ENCODE peak calls at places on chromosomes 13 and 19, in five cellular contexts. W is heart right ventricle, O is neural crest cell, H is thoracic aorta, T is choroid plexus epithelial cell. J is an unnamed sample.

GRCh38 chr19:50258918-50259372 is 55.5 kb downstream of the MYH14 start:
- DNase-seq in W (no peak), O (peak), H (no peak), T (no peak), J (no peak)

GRCh38 chr13:87005511-87005910 is 665.7 kb upstream of the SLITRK5 start:
- DNase-seq in W (no peak), O (no peak), H (no peak), T (no peak), J (no peak)

GRCh38 chr13:105333416-105333815 is 1202.0 kb downstream of the EFNB2 start:
- DNase-seq in W (no peak), O (no peak), H (no peak), T (peak), J (no peak)

GRCh38 chr19:27966390-27966816 is 1246.5 kb downstream of the UQCRFS1 start:
- DNase-seq in W (no peak), O (no peak), H (no peak), T (peak), J (no peak)

GRCh38 chr19:12967907-12968306 is 1.5 kb upstream of the DAND5 start:
- DNase-seq in W (no peak), O (no peak), H (no peak), T (no peak), J (no peak)

GRCh38 chr19:51664131-51664530 is 17.5 kb upstream of the SIGLEC14 start:
- DNase-seq in W (no peak), O (no peak), H (no peak), T (no peak), J (no peak)

GRCh38 chr19:45322311-45322710 is 364 bp downstream of the CKM start:
- DNase-seq in W (no peak), O (no peak), H (no peak), T (no peak), J (no peak)

GRCh38 chr19:38168632-38169031 is 55.4 kb downstream of the DPF1 start:
- DNase-seq in W (no peak), O (no peak), H (no peak), T (no peak), J (no peak)

GRCh38 chr13:106178816-106179215 is 356.6 kb downstream of the EFNB2 start:
- DNase-seq in W (no peak), O (no peak), H (no peak), T (peak), J (no peak)

GRCh38 chr13:90717451-90717936 is 630.0 kb upstream of the MIR17HG start:
- DNase-seq in W (no peak), O (no peak), H (no peak), T (peak), J (no peak)

GRCh38 chr19:14325134-14325533 is 56.1 kb upstream of the ADGRE5 start:
- DNase-seq in W (no peak), O (no peak), H (no peak), T (no peak), J (no peak)

GRCh38 chr13:25977216-25977615 is 74.6 kb downstream of the SHISA2 start:
- DNase-seq in W (no peak), O (no peak), H (no peak), T (no peak), J (no peak)

GRCh38 chr13:51955281-51955771 is 55.9 kb downstream of the ATP7B start:
- DNase-seq in W (no peak), O (no peak), H (no peak), T (no peak), J (no peak)

GRCh38 chr13:99412856-99413255 is 88.4 kb upstream of the TM9SF2 start:
- DNase-seq in W (no peak), O (no peak), H (no peak), T (no peak), J (no peak)

DNA sequence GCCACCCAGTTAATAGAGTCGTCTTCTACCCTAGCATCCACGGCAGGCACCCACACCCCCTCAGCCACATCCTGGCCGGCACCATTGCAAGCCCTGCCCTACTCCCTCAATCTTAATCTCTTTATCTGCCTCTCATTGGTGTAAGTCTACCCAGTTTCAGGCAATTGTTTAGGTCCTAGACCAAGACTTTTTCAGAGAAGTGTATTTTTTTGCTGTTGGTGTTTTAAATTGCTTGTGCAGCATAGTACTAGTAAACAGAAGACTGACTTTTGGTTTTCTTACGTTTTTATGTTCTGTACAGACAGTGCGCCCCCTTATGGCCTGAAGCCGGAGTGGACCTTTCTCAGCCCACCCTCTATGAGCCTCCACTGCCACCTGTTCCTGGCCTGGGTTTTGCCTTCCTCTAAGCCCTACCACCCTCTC is 2.3 kb upstream of the LCP1 start:
- DNase-seq in W (peak), O (peak), H (no peak), T (peak), J (no peak)
- TF ChIP-seq CTCF in W (no peak), O (peak), H (peak), T (peak), J (peak)

GRCh38 chr13:44354322-44354721 is 19.3 kb upstream of the SERP2 start:
- DNase-seq in W (no peak), O (no peak), H (no peak), T (no peak), J (no peak)
- TF ChIP-seq CTCF in W (no peak), O (no peak), H (no peak), T (no peak), J (no peak)

DNA sequence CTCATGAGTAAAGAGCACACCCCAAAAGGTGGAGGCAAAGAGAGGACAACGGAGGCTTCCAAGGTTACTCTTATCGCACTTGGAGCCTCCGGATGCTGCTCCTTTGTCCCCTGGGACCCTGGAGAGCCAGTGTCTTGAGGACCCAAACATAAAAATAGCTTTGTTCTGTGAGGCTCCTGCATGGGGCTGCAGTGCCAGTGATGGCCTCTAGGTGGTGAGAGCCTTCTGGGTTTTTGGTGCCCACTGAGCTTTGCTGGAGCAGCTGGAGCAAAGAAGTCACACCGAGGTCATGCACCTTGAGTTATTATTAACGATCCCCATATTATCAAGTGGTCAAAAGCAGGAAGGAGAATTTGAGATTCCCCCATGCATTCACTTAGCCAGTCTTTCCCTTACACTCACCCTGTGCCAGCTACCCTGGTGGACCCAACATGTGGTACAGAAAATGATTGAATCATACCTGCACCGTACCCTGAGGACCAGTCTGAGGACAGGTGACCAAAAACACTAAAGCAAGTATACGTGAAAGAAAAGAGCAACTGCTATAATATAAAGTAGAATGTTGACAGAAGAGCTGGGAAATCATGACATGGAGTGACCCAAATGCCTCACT is 41.5 kb downstream of the ZNF682 start:
- DNase-seq in W (peak), O (peak), H (no peak), T (no peak), J (no peak)
- TF ChIP-seq CTCF in W (peak), O (peak), H (peak), T (peak), J (peak)

DNA sequence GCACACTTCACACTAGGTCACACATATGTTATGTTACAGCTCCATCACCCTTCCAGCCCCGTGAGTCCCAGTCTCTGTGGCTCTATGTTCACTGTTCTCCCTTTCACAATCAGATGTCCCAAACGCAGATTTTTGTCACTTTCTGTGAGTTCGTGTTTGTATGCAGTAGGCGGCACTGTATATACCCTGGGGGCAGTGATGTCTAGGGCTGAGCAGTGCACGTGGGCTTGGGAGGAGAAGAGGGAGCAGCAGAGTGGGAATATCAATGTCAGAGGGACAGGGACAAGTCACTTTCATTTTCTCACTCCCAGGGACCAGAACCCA is 22.0 kb downstream of the PSG1 start:
- DNase-seq in W (no peak), O (no peak), H (no peak), T (no peak), J (no peak)
- TF ChIP-seq CTCF in W (no peak), O (no peak), H (no peak), T (no peak), J (no peak)

GRCh38 chr13:34189946-34190345 is 372.0 kb downstream of the RFC3 start:
- DNase-seq in W (no peak), O (no peak), H (no peak), T (no peak), J (no peak)
- TF ChIP-seq CTCF in W (no peak), O (no peak), H (no peak), T (no peak), J (no peak)

GRCh38 chr13:42474954-42475353 is 99.0 kb upstream of the TNFSF11 start:
- DNase-seq in W (no peak), O (no peak), H (no peak), T (peak), J (no peak)

GRCh38 chr13:42477588-42478190 is 96.3 kb upstream of the TNFSF11 start:
- DNase-seq in W (peak), O (no peak), H (no peak), T (peak), J (no peak)

GRCh38 chr13:42484396-42484795 is 89.6 kb upstream of the TNFSF11 start:
- DNase-seq in W (no peak), O (no peak), H (no peak), T (peak), J (no peak)

GRCh38 chr13:42478531-42479156 is 95.3 kb upstream of the TNFSF11 start:
- DNase-seq in W (no peak), O (no peak), H (no peak), T (peak), J (no peak)
- TF ChIP-seq CTCF in W (peak), O (peak), H (no peak), T (peak), J (peak)

DNA sequence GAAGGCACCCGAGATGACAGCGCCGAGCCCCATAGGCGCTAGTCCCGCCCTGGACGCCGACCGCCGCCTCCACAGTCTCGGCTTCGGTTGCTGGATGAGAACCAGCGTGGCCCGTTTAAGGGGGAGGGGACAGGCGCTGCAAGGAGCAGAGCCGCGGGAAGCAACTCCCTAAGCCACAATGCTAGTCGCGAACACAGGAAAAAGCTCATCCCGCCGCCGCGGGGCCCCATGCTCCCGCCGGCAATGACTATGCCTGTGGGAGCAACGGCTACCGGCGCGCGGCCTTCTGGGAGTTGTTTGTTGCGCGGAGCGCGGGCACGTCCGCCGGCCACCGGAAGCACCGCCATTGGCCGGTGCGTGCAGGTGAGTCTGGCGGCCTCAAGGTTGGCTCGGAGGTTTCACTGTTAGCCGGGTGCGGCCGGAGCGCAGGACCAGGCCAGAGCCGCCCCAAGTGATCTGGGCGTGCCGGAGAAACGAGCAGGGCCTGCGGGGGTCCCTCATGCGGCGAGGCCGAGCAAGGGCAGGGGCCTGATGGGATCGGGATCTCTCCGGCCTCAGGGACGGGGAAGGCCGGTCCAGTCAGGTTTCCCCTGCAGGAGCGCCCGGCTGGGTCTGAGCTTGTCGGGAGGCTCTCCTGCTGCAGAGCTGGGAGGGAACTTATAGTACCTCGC is at the start of gene ZNF544:
- DNase-seq in W (peak), O (peak), H (peak), T (peak), J (peak)
- TF ChIP-seq CTCF in W (no peak), O (no peak), H (no peak), T (peak), J (peak)